ENCODE peak calls at places on chromosomes 5 and 9, in six cellular contexts. N, H, L, Z, E and O are unnamed samples.

GRCh38 chr5:79349047-79349446 is 113.1 kb downstream of the JMY start:
- DNase-seq in N (no peak), H (no peak), L (no peak), Z (no peak), E (no peak), O (no peak)

GRCh38 chr5:42886612-42887011 is 74.9 kb upstream of the SELENOP start:
- DNase-seq in N (no peak), H (no peak), L (no peak), Z (no peak), E (no peak), O (no peak)

GRCh38 chr5:156913719-156914370 is 49.2 kb downstream of the TIMD4 start:
- DNase-seq in N (peak), H (peak), L (no peak), Z (peak), E (no peak), O (no peak)

GRCh38 chr5:34410411-34411139 is 245.6 kb upstream of the RAI14 start:
- DNase-seq in N (no peak), H (no peak), L (no peak), Z (peak), E (no peak), O (no peak)

GRCh38 chr9:16575878-16576245 is 294.6 kb downstream of the BNC2 start:
- DNase-seq in N (no peak), H (no peak), L (no peak), Z (no peak), E (no peak), O (no peak)

GRCh38 chr5:105392710-105393149 is 1830.1 kb upstream of the NUDT12 start:
- DNase-seq in N (no peak), H (no peak), L (no peak), Z (no peak), E (no peak), O (no peak)

GRCh38 chr9:128124873-128125574 is 2.5 kb downstream of the PTGES2 start:
- DNase-seq in N (no peak), H (peak), L (peak), Z (peak), E (peak), O (peak)

GRCh38 chr5:6408260-6408596 is 29.9 kb upstream of the MED10 start:
- DNase-seq in N (no peak), H (no peak), L (no peak), Z (no peak), E (no peak), O (no peak)

GRCh38 chr9:73149371-73150067 is 2.1 kb upstream of the ANXA1 start:
- DNase-seq in N (no peak), H (peak), L (peak), Z (no peak), E (no peak), O (no peak)

GRCh38 chr9:78493166-78493742 is 196.3 kb downstream of the PSAT1 start:
- DNase-seq in N (no peak), H (no peak), L (no peak), Z (no peak), E (no peak), O (no peak)

GRCh38 chr9:34554211-34555001 is 31.6 kb upstream of the ENHO start:
- DNase-seq in N (no peak), H (no peak), L (no peak), Z (no peak), E (no peak), O (peak)

GRCh38 chr5:176817864-176818377 is 7.6 kb downstream of the UNC5A start:
- DNase-seq in N (no peak), H (peak), L (peak), Z (peak), E (no peak), O (no peak)

GRCh38 chr5:78295035-78295961 is 800 bp upstream of the AP3B1 start:
- DNase-seq in N (peak), H (peak), L (no peak), Z (peak), E (peak), O (peak)

GRCh38 chr5:171474106-171474878 is 54.8 kb downstream of the FGF18 start:
- DNase-seq in N (no peak), H (no peak), L (no peak), Z (no peak), E (no peak), O (no peak)

GRCh38 chr5:76345582-76345981 is 57.5 kb upstream of the IQGAP2 start:
- DNase-seq in N (no peak), H (no peak), L (no peak), Z (no peak), E (no peak), O (no peak)

GRCh38 chr5:76701298-76701697 is 14.6 kb upstream of the F2R start:
- DNase-seq in N (no peak), H (no peak), L (no peak), Z (no peak), E (no peak), O (no peak)

GRCh38 chr5:38369692-38370091 is 111.3 kb downstream of the EGFLAM start:
- DNase-seq in N (no peak), H (no peak), L (no peak), Z (no peak), E (no peak), O (no peak)

GRCh38 chr5:139294372-139295165 is 1.0 kb downstream of the MATR3 start:
- DNase-seq in N (peak), H (peak), L (peak), Z (peak), E (peak), O (peak)

GRCh38 chr5:15510092-15510491 is 10.1 kb downstream of the FBXL7 start:
- DNase-seq in N (no peak), H (no peak), L (no peak), Z (no peak), E (no peak), O (no peak)

GRCh38 chr5:111142932-111143331 is 50.8 kb downstream of the WDR36 start:
- DNase-seq in N (no peak), H (no peak), L (no peak), Z (no peak), E (no peak), O (no peak)

GRCh38 chr5:57313716-57314115 is 139.9 kb downstream of the GPBP1 start:
- DNase-seq in N (no peak), H (no peak), L (no peak), Z (no peak), E (no peak), O (no peak)

GRCh38 chr5:41831155-41831554 is 39.1 kb downstream of the OXCT1 start:
- DNase-seq in N (no peak), H (no peak), L (no peak), Z (no peak), E (no peak), O (no peak)

GRCh38 chr5:123180178-123180577 is 91.1 kb downstream of the PRDM6 start:
- DNase-seq in N (no peak), H (no peak), L (no peak), Z (no peak), E (no peak), O (no peak)

GRCh38 chr5:6108981-6109595 is 269.3 kb downstream of the MED10 start:
- DNase-seq in N (no peak), H (no peak), L (no peak), Z (no peak), E (no peak), O (no peak)

GRCh38 chr5:86999951-87000350 is 267.7 kb upstream of the RASA1 start:
- DNase-seq in N (no peak), H (no peak), L (no peak), Z (no peak), E (no peak), O (no peak)

GRCh38 chr5:17123010-17123409 is 94.4 kb upstream of the BASP1 start:
- DNase-seq in N (no peak), H (no peak), L (no peak), Z (no peak), E (no peak), O (no peak)